ENCODE peak calls at places on chromosome 10, in four cellular contexts. One of them, this sample, is unnamed.

GRCh38 chr10:88185830-88186229 is 322.4 kb downstream of the PTEN start:
- DNase-seq in A549: no peak
- DNase-seq in heart left ventricle: no peak
- DNase-seq in spleen: no peak
- DNase-seq in this sample: no peak

GRCh38 chr10:102918817-102919236 is 733 bp downstream of the CNNM2 start:
- DNase-seq in A549: peak
- DNase-seq in heart left ventricle: peak
- DNase-seq in spleen: peak
- DNase-seq in this sample: no peak

GRCh38 chr10:114520453-114520852 is 116.2 kb upstream of the AFAP1L2 start:
- DNase-seq in A549: peak
- DNase-seq in heart left ventricle: no peak
- DNase-seq in spleen: no peak
- DNase-seq in this sample: peak

GRCh38 chr10:89699581-89700064 is 1.8 kb upstream of the KIF20B start:
- DNase-seq in A549: no peak
- DNase-seq in heart left ventricle: no peak
- DNase-seq in spleen: no peak
- DNase-seq in this sample: no peak

GRCh38 chr10:119090968-119091367 is 10.4 kb upstream of the EIF3A start:
- DNase-seq in A549: no peak
- DNase-seq in heart left ventricle: no peak
- DNase-seq in spleen: no peak
- DNase-seq in this sample: no peak

GRCh38 chr10:29646238-29646902 is 11.6 kb upstream of the SVIL start:
- DNase-seq in A549: no peak
- DNase-seq in heart left ventricle: no peak
- DNase-seq in spleen: no peak
- DNase-seq in this sample: peak

GRCh38 chr10:93859049-93859655 is 34.6 kb upstream of the SLC35G1 start:
- DNase-seq in A549: peak
- DNase-seq in heart left ventricle: no peak
- DNase-seq in spleen: no peak
- DNase-seq in this sample: no peak

GRCh38 chr10:7374795-7375194 is 36.0 kb downstream of the SFMBT2 start:
- DNase-seq in A549: no peak
- DNase-seq in heart left ventricle: no peak
- DNase-seq in spleen: no peak
- DNase-seq in this sample: no peak

DNA sequence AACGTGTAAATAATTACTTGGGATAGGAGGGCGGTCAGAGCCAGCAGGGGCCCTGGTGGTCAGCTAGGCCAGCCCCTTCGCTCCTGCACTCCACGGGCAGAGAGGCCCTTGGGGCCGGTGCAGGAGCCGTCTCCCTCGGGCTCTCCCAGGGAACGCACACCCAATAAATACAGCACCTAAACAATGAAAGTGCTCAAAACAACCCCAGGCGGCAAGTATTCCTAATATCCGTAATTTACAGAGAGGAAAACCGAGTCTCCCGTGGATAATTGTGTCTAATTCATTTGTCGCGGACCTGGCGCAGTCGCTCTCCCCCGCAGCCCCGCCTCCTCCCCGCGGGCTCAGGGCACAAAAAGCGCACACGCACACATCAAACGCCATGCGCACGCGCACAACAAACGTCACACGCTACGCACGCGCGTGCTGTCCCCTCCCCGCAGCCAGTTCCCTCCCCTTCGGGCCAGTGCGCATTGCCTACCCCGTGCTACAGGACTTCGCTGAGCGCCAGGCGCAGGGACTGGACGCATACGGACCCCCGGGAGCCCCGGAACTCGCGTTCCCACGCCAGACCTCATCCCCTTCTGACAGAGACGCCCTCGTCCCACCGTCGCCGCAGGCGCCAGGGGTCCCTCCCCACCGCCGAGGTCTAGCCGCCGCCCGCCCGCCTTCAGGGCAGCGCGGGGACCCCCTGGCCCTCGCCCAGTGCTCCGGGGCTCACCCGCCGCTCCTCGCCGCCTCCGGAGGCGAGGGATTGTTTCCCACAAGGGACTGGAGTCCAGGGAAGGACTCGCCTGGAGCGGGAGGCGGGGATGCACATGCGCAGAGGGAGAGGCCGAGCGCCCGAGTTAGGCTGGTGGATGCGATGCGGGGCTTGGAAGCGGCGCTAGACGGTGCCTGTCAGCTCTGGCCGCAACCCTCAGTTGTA is at the start of gene ZNF248:
- DNase-seq in A549: peak
- DNase-seq in heart left ventricle: peak
- DNase-seq in spleen: peak
- DNase-seq in this sample: peak
- TF ChIP-seq POLR2A in A549: peak
- TF ChIP-seq POLR2A in heart left ventricle: peak
- TF ChIP-seq POLR2A in spleen: peak
- TF ChIP-seq POLR2A in this sample: peak

GRCh38 chr10:663466-663751 is 26.1 kb downstream of the DIP2C start:
- DNase-seq in A549: no peak
- DNase-seq in heart left ventricle: no peak
- DNase-seq in spleen: no peak
- DNase-seq in this sample: no peak
- TF ChIP-seq CTCF in A549: no peak
- TF ChIP-seq CTCF in heart left ventricle: no peak
- TF ChIP-seq CTCF in spleen: no peak
- TF ChIP-seq CTCF in this sample: no peak

GRCh38 chr10:68336952-68337351 is 4.2 kb upstream of the PBLD start:
- DNase-seq in A549: no peak
- DNase-seq in heart left ventricle: no peak
- DNase-seq in spleen: no peak
- DNase-seq in this sample: no peak
- H3K27ac ChIP-seq in A549: no peak
- H3K27ac ChIP-seq in heart left ventricle: no peak
- H3K27ac ChIP-seq in spleen: peak
- H3K27ac ChIP-seq in this sample: no peak

GRCh38 chr10:98465866-98466265 is 19.1 kb upstream of the HPS1 start:
- DNase-seq in A549: no peak
- DNase-seq in heart left ventricle: no peak
- DNase-seq in spleen: no peak
- DNase-seq in this sample: no peak

GRCh38 chr10:98466916-98467505 is 20.3 kb upstream of the HPS1 start:
- DNase-seq in A549: no peak
- DNase-seq in heart left ventricle: no peak
- DNase-seq in spleen: no peak
- DNase-seq in this sample: no peak

GRCh38 chr10:98463022-98463421 is 16.3 kb upstream of the HPS1 start:
- DNase-seq in A549: no peak
- DNase-seq in heart left ventricle: no peak
- DNase-seq in spleen: no peak
- DNase-seq in this sample: no peak

GRCh38 chr10:98461500-98461842 is 14.7 kb upstream of the HPS1 start:
- DNase-seq in A549: no peak
- DNase-seq in heart left ventricle: no peak
- DNase-seq in spleen: no peak
- DNase-seq in this sample: no peak

DNA sequence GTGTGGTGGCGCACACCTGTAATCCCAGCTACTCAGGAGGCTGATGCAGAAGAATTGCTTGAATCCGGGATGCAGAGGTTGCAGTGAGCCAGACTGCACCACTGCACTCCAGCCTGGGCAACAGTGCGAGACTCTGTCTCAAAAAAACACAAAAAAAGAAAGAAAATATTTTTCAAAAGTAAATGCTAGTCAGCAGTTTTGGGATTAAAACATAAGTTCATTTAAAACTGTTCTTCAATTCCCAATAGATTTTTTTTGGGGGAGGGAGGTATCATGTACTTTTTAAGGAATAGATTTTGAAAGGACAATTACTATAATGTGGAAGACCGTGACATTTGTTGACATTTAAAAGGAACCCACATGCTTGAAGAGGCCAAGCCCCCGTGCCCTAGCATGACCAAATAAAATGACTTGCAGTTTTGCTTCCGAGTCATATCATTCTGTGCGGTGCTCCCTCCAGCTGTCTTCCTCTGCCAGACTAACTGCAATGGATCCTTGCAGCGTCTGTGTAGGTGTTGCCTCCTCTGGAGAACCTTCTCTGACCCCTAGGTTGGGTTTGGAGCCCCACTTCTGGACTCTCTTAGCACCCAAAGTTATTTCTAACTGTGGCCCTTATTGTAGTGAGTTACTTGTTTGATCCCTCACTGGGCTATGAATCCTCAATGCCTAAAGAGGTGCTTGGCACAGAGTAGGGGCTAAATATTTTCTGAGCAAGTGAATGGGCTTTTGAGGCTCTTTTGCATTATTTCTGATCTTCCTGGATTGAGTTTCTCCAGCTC is 17.4 kb upstream of the HPS1 start:
- DNase-seq in A549: no peak
- DNase-seq in heart left ventricle: no peak
- DNase-seq in spleen: no peak
- DNase-seq in this sample: no peak
- TF ChIP-seq POLR2A in A549: no peak
- TF ChIP-seq POLR2A in heart left ventricle: no peak
- TF ChIP-seq POLR2A in spleen: no peak
- TF ChIP-seq POLR2A in this sample: no peak

DNA sequence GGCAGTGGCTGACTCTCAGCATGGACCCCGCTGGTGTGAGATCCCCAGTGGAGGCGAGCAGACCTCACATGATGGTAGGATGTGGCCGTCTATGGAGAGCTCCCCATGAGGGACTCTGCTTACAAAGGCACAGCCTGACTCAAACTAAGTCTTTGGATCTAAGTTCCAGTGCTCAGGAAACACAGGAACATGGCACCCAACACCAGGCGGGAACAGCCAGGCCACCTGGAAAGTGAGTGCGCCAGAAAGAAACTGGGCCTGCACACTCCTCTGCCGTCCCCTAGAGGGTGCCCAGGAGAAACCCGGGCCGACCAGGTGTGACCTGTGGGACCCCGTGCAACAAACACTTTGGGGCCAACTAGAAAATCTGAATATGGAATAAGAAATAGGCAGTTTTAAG is 10.0 kb downstream of the PITRM1 start:
- DNase-seq in A549: no peak
- DNase-seq in heart left ventricle: no peak
- DNase-seq in spleen: no peak
- DNase-seq in this sample: no peak
- TF ChIP-seq CTCF in A549: no peak
- TF ChIP-seq CTCF in heart left ventricle: peak
- TF ChIP-seq CTCF in spleen: no peak
- TF ChIP-seq CTCF in this sample: no peak

GRCh38 chr10:79193694-79194382 is 125.1 kb downstream of the ZMIZ1 start:
- DNase-seq in A549: no peak
- DNase-seq in heart left ventricle: no peak
- DNase-seq in spleen: no peak
- DNase-seq in this sample: no peak

GRCh38 chr10:79195091-79195923 is 126.5 kb downstream of the ZMIZ1 start:
- DNase-seq in A549: peak
- DNase-seq in heart left ventricle: peak
- DNase-seq in spleen: peak
- DNase-seq in this sample: peak

GRCh38 chr10:79190740-79191261 is 122.0 kb downstream of the ZMIZ1 start:
- DNase-seq in A549: no peak
- DNase-seq in heart left ventricle: no peak
- DNase-seq in spleen: no peak
- DNase-seq in this sample: no peak

GRCh38 chr10:79191951-79192676 is 123.3 kb downstream of the ZMIZ1 start:
- DNase-seq in A549: no peak
- DNase-seq in heart left ventricle: no peak
- DNase-seq in spleen: no peak
- DNase-seq in this sample: no peak

GRCh38 chr10:79192677-79193003 is 123.9 kb downstream of the ZMIZ1 start:
- DNase-seq in A549: no peak
- DNase-seq in heart left ventricle: no peak
- DNase-seq in spleen: no peak
- DNase-seq in this sample: no peak
- H3K27ac ChIP-seq in A549: peak
- H3K27ac ChIP-seq in heart left ventricle: peak
- H3K27ac ChIP-seq in spleen: peak
- H3K27ac ChIP-seq in this sample: peak

DNA sequence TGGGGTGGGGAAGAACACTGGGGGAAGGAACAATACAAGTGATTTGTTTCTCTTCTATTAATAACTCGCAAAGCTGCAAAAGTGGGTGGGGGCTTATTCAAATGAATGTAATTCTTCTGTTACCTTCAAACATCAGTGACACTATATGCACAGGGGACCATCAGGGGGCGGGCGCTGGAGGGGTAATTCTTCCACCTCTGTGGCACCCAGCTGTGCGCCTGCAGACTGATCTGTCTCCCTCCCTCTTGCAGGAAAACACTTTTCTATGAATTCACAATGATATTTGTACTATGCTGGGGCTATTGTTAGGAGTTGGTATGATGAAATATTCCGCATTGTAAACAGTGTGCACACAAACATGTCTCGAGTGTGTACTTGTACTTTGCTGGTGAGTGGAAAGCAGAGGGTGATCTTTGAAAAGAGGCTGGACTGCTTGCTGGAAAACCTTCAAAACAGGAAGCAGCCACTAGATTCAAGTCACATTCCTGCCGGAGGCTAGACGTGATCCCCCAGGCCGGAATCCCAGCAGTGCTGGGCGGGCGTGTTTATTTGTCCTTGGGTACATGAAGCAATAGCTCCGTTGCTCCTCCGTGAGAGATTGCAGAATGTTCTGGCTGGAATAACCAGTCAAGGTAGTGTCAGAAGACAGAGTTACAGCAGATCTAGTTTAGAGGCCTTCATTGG is 15.8 kb upstream of the BNIP3 start:
- DNase-seq in A549: peak
- DNase-seq in heart left ventricle: no peak
- DNase-seq in spleen: peak
- DNase-seq in this sample: peak
- TF ChIP-seq POLR2A in A549: no peak
- TF ChIP-seq POLR2A in heart left ventricle: no peak
- TF ChIP-seq POLR2A in spleen: no peak
- TF ChIP-seq POLR2A in this sample: peak

GRCh38 chr10:113139695-113140094 is 189.6 kb downstream of the TCF7L2 start:
- DNase-seq in A549: no peak
- DNase-seq in heart left ventricle: no peak
- DNase-seq in spleen: no peak
- DNase-seq in this sample: no peak
- TF ChIP-seq CTCF in A549: peak
- TF ChIP-seq CTCF in heart left ventricle: peak
- TF ChIP-seq CTCF in spleen: no peak
- TF ChIP-seq CTCF in this sample: no peak

DNA sequence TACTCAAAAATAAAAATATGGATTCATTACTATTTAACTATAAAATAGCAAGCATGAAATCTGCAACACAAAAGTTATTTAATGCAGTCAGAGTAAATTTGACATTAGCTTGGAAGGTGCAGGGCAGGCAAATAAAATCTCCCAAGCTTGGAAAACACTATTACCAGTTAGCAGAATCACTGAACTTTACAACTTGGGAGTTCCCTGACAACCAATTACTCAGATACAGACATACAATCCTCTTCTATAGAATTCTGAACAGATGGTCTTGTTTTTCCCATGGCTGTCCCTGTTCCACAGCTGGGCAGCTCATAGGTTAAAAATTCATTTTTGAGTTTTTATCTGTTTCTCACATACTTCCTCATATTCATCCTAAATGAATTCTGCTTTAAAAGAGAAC is 1002.6 kb downstream of the SORCS3 start:
- DNase-seq in A549: no peak
- DNase-seq in heart left ventricle: no peak
- DNase-seq in spleen: no peak
- DNase-seq in this sample: no peak
- H3K27ac ChIP-seq in A549: no peak
- H3K27ac ChIP-seq in heart left ventricle: no peak
- H3K27ac ChIP-seq in spleen: no peak
- H3K27ac ChIP-seq in this sample: no peak

This sample was measured in gastrocnemius medialis.